ENCODE peak calls at places on chromosomes 2 and 18, in six cellular contexts. U is body of pancreas, V is Peyer's patch, Y is adrenal gland, N is fibroblast of lung, S is cardiac fibroblast. P is an unnamed sample.
A peak's percentile ranks its signal among the peaks of the same experiment; 100 is the strongest.

GRCh38 chr2:102060047-102060446 is 68.3 kb downstream of the IL1R2 start:
- DNase-seq in U (no peak), V (no peak), Y (no peak), N (no peak), S (no peak), P (no peak)

GRCh38 chr2:14756981-14757657 is 124.6 kb downstream of the LRATD1 start:
- DNase-seq in U (no peak), V (no peak), Y (peak; percentile 9), N (peak; percentile 85), S (peak; percentile 0), P (no peak)

GRCh38 chr18:26656944-26657536 is 108.7 kb upstream of the KCTD1 start:
- DNase-seq in U (peak; percentile 68), V (no peak), Y (peak; percentile 78), N (peak; percentile 61), S (peak; percentile 78), P (no peak)

GRCh38 chr2:65350714-65351113 is 81.7 kb downstream of the SPRED2 start:
- DNase-seq in U (no peak), V (no peak), Y (no peak), N (no peak), S (no peak), P (no peak)

GRCh38 chr2:39851691-39852110 is 72.6 kb upstream of the THUMPD2 start:
- DNase-seq in U (no peak), V (no peak), Y (no peak), N (peak; percentile 70), S (peak; percentile 39), P (no peak)

GRCh38 chr2:240269380-240269779 is 128.9 kb upstream of the OTOS start:
- DNase-seq in U (no peak), V (no peak), Y (no peak), N (no peak), S (no peak), P (no peak)

GRCh38 chr2:201964631-201965206 is 68.9 kb upstream of the FZD7 start:
- DNase-seq in U (no peak), V (peak; percentile 16), Y (no peak), N (peak; percentile 28), S (peak; percentile 30), P (peak; percentile 40)

GRCh38 chr2:199273043-199273647 is 184.6 kb downstream of the SATB2 start:
- DNase-seq in U (no peak), V (no peak), Y (no peak), N (peak; percentile 87), S (peak; percentile 64), P (no peak)

GRCh38 chr2:25363733-25364132 is 22.0 kb upstream of the DNMT3A start:
- DNase-seq in U (no peak), V (no peak), Y (no peak), N (no peak), S (no peak), P (no peak)

GRCh38 chr2:25362564-25363145 is 20.9 kb upstream of the DNMT3A start:
- DNase-seq in U (no peak), V (peak; percentile 83), Y (peak; percentile 49), N (no peak), S (no peak), P (peak; percentile 81)

GRCh38 chr2:25365241-25365640 is 23.5 kb upstream of the DNMT3A start:
- DNase-seq in U (no peak), V (no peak), Y (no peak), N (no peak), S (no peak), P (no peak)

GRCh38 chr2:25361261-25362048 is 19.7 kb upstream of the DNMT3A start:
- DNase-seq in U (no peak), V (no peak), Y (no peak), N (no peak), S (no peak), P (no peak)

DNA sequence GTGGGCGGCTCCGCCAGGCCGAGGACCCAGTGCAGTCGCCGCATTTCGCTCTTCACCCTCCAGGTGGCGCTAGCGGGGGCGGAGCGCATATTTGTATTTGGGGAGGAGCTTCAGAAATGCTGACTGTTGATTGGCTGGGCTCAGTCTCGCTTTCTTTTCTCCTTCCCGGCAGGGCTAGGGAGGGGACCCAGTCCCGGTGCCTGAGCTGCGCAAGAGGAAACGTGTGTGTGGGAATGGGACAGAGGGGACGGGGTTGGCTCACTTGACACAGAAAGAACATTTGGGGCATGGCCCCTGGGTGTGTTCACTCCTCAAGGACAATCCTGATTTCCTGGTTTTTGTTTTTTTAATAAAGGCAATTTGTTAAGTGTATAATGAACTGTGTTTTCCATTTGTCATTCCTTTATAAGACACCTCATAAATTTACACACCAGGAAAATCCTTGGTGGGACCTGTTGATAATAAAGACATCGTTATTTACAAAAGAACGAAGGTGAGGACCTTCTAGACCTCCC is 20.4 kb upstream of the DNMT3A start:
- DNase-seq in U (peak; percentile 93), V (peak; percentile 94), Y (peak; percentile 94), N (peak; percentile 94), S (peak; percentile 94), P (peak; percentile 93)
- H3K4me3 ChIP-seq in U (no peak overlapping the region), V (peak overlapping the region; percentile 42), Y (no peak overlapping the region), N (peak overlapping the region; percentile 53), S (peak overlapping the region; percentile 15), P (peak overlapping the region; percentile 99)

DNA sequence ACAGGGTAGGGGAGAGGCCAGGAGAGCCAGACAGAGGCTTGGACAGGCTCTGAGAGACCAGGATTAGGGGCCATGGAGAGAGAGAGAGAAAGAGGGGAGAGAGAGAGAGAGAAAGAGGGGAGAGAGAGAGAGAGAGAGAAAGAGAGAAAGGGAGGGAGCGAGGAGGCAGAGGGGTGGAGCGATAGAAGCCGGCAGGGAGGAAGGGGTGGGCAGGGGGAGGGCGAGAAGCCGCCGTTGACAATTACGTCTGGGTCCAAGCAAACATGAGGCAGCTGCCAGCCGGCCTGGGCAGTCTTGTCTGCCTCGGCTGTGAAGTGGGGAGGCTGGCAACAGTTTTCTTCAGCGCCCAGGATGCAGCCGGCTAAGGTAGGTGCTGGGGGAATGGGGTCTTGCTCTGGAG is at the start of gene KCNIP3:
- DNase-seq in U (peak; percentile 53), V (no peak), Y (no peak), N (peak; percentile 34), S (peak; percentile 37), P (no peak)
- H3K4me3 ChIP-seq in U (no peak within 1 kb of the TSS), V (peak within 1 kb of the TSS; percentile 20), Y (no peak within 1 kb of the TSS), N (no peak within 1 kb of the TSS), S (no peak within 1 kb of the TSS), P (no peak within 1 kb of the TSS)

GRCh38 chr2:26178746-26179436 is 6.0 kb downstream of the GAREM2 start:
- DNase-seq in U (no peak), V (no peak), Y (peak; percentile 46), N (no peak), S (peak; percentile 19), P (no peak)

GRCh38 chr2:26175716-26176615 is 3.1 kb downstream of the GAREM2 start:
- DNase-seq in U (no peak), V (no peak), Y (no peak), N (no peak), S (no peak), P (no peak)

GRCh38 chr2:26179446-26179907 is 6.6 kb downstream of the GAREM2 start:
- DNase-seq in U (no peak), V (no peak), Y (no peak), N (no peak), S (no peak), P (no peak)

GRCh38 chr2:26177122-26177521 is 4.2 kb downstream of the GAREM2 start:
- DNase-seq in U (no peak), V (no peak), Y (no peak), N (no peak), S (no peak), P (no peak)

DNA sequence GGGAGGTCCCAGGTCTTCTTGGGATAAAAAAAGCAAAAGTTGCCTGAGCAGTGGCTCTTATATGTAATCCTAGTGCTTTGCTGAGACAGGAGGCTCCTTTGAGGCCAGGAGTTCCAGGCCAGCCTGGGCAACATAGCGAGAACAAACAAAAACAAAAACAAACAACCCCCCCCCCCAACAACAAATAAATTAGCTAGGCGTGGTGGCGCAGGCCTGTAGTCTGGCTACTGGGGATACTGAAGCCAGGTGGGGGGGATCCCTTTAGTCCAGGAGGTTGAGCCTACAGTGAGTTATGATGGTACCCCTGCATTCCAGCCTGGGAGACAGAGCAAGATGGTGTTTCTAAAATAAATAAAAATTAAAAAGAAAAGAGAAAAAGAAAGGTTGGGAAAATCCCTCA is 5.4 kb downstream of the GAREM2 start:
- DNase-seq in U (no peak), V (no peak), Y (no peak), N (no peak), S (no peak), P (no peak)
- H3K4me3 ChIP-seq in U (no peak overlapping the region), V (peak overlapping the region; percentile 36), Y (no peak overlapping the region), N (peak overlapping the region; percentile 59), S (peak overlapping the region; percentile 38), P (no peak overlapping the region)

GRCh38 chr18:58590231-58590630 is 38.7 kb downstream of the ALPK2 start:
- DNase-seq in U (no peak), V (no peak), Y (peak; percentile 11), N (no peak), S (peak; percentile 93), P (no peak)

GRCh38 chr18:58586886-58587285 is 42.0 kb downstream of the ALPK2 start:
- DNase-seq in U (no peak), V (no peak), Y (no peak), N (no peak), S (no peak), P (no peak)

GRCh38 chr18:58584219-58585127 is 44.4 kb downstream of the ALPK2 start:
- DNase-seq in U (no peak), V (no peak), Y (no peak), N (peak; percentile 46), S (peak; percentile 68), P (no peak)

GRCh38 chr18:58583569-58583968 is 45.3 kb downstream of the ALPK2 start:
- DNase-seq in U (no peak), V (no peak), Y (no peak), N (no peak), S (no peak), P (no peak)

DNA sequence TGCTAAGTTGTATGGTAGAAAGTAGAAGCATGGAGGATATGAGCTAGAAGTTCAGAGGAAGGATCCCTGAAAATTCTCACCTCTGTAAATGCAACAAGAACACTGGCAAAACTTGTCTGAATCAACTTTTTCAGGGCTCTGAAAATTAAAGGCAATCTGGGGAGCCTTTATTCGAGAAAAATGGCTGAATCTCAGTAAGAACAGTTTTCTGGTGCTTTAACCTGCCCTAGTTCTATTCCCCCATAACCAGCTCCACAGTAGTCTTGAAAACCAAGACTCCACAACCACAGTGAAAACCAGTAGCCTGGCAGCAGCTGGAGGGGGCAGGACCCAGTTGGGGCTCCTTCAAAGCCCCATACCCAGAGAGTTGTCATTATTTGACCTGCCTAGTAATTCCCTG is 42.6 kb downstream of the ALPK2 start:
- DNase-seq in U (no peak), V (no peak), Y (no peak), N (no peak), S (no peak), P (no peak)
- H3K4me3 ChIP-seq in U (no peak overlapping the region), V (no peak overlapping the region), Y (no peak overlapping the region), N (no peak overlapping the region), S (no peak overlapping the region), P (no peak overlapping the region)